ENCODE peak calls at places on chromosomes 12 and 14, in four cellular contexts. L is neural progenitor cell, X is HCT116, U is MM.1S. Y is an unnamed sample.

GRCh38 chr14:69797573-69798338 is 715 bp upstream of the SLC10A1 start:
- DNase-seq in U (no peak), L (no peak), X (no peak), Y (no peak)

GRCh38 chr14:32940066-32940651 is 1.5 kb downstream of the NPAS3 start:
- DNase-seq in L (peak), X (no peak), U (no peak), Y (no peak)

GRCh38 chr12:102740157-102741032 is 176.6 kb downstream of the PAH start:
- DNase-seq in L (peak), U (peak), X (peak), Y (peak)

GRCh38 chr14:63045234-63045611 is at the start of gene KCNH5:
- DNase-seq in L (peak), U (peak), X (no peak), Y (peak)

GRCh38 chr14:67240168-67240932 is 885 bp upstream of the PALS1 start:
- DNase-seq in X (no peak), L (peak), U (peak), Y (peak)

GRCh38 chr14:55356913-55357312 is 54.7 kb downstream of the ATG14 start:
- DNase-seq in X (no peak), L (no peak), U (no peak), Y (peak)

GRCh38 chr12:6927379-6927991 is at the start of gene ATN1:
- DNase-seq in U (no peak), X (no peak), L (peak), Y (peak)

GRCh38 chr12:88420460-88420859 is 159.8 kb downstream of the KITLG start:
- DNase-seq in X (peak), U (no peak), L (no peak), Y (no peak)

GRCh38 chr12:108605000-108605689 is 7.3 kb upstream of the TMEM119 start:
- DNase-seq in L (no peak), U (no peak), X (no peak), Y (no peak)

GRCh38 chr14:41899416-41899815 is 292.7 kb downstream of the LRFN5 start:
- DNase-seq in X (no peak), L (no peak), U (no peak), Y (no peak)

GRCh38 chr12:63915105-63915830 is 70.8 kb downstream of the SRGAP1 start:
- DNase-seq in L (no peak), X (peak), U (no peak), Y (no peak)

GRCh38 chr14:61386173-61386772 is 64.9 kb downstream of the PRKCH start:
- DNase-seq in X (no peak), L (no peak), U (no peak), Y (no peak)

GRCh38 chr12:77796775-77797174 is 33.9 kb upstream of the NAV3 start:
- DNase-seq in L (no peak), X (no peak), U (no peak), Y (no peak)

GRCh38 chr12:69660164-69660863 is 38.8 kb downstream of the BEST3 start:
- DNase-seq in U (no peak), L (no peak), X (no peak), Y (no peak)

GRCh38 chr12:69658203-69658602 is 40.9 kb downstream of the BEST3 start:
- DNase-seq in U (no peak), L (no peak), X (no peak), Y (no peak)

GRCh38 chr12:69661386-69661785 is 37.7 kb downstream of the BEST3 start:
- DNase-seq in U (no peak), L (no peak), X (no peak), Y (no peak)

GRCh38 chr12:69655616-69656336 is 43.3 kb downstream of the BEST3 start:
- DNase-seq in L (no peak), X (no peak), U (no peak), Y (peak)

GRCh38 chr12:69657376-69658137 is 41.5 kb downstream of the BEST3 start:
- DNase-seq in L (no peak), X (no peak), U (no peak), Y (no peak)
- TF ChIP-seq EZH2phosphoT487 in L (no peak), X (no peak), U (no peak), Y (no peak)

DNA sequence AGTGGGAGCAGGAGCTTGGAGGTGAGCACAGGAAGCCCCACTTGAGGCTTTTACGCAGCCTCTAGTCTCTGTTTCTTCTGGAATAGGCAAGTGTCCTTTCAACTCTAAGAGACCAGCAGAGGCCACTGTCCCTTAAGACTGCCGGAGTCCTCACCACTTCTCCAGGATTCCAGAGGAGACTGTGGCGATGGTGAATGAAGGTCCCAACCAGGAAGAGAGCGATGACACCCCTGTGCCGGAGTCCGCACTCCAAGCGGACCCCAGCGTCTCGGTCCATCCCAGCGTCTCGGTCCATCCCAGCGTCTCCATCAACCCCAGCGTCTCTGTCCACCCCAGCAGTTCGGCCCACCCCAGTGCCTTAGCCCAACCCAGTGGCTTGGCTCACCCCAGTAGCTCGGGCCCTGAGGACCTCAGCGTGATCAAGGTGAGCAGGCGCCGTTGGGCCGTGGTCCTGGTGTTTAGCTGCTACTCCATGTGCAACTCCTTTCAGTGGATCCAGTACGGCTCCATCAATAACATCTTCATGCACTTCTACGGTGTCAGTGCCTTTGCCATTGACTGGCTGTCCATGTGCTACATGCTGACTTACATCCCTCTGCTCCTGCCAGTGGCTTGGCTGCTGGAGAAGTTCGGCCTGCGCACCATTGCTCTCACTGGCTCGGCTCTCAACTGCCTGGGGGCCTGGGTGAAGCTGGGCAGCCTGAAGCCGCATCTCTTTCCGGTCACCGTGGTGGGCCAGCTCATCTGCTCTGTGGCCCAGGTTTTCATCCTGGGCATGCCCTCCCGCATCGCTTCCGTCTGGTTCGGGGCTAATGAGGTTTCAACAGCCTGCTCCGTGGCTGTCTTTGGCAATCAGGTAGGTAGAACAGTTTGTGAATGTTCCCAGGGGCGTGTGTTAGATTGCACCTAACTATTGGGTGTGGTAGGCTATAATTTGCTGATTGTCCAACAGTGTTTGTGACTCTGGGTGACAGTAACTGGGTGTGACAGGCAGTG is 664 bp downstream of the FLVCR2 start:
- DNase-seq in X (no peak), L (no peak), U (no peak), Y (peak)
- TF ChIP-seq CTCF in X (no peak), L (peak), U (no peak), Y (peak)

GRCh38 chr14:76375484-76375883 is 453 bp upstream of the ESRRB start:
- DNase-seq in L (no peak), X (peak), U (no peak), Y (no peak)

GRCh38 chr14:76376001-76376404 is at the start of gene ESRRB:
- DNase-seq in L (peak), X (peak), U (no peak), Y (peak)

GRCh38 chr14:76376409-76376877 is 506 bp downstream of the ESRRB start:
- DNase-seq in L (peak), X (no peak), U (no peak), Y (no peak)

GRCh38 chr14:76376878-76377523 is 1.1 kb downstream of the ESRRB start:
- DNase-seq in X (no peak), L (peak), U (no peak), Y (no peak)

GRCh38 chr14:76377675-76378074 is 1.7 kb downstream of the ESRRB start:
- DNase-seq in U (no peak), X (no peak), L (no peak), Y (no peak)
- TF ChIP-seq EZH2 in U (no peak), X (no peak), L (no peak), Y (no peak)

DNA sequence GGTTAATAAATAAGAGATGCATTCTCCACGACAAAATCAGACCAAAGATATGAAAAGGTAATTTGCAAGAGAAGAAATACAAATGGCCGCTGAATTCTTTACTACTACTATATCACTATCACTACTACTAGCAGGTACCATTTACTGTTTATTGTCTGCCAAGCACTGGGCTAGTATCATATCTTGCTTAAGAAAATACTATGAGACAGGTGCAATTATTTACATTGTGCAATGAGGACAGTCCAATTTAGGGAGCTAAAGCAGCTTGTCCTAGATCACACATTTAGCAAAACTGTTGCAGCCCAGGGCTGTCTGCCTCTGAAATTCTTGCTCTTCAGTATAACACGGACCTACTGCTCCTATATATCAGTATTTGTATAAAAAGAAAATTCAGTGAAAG is 52.8 kb downstream of the CRADD start:
- DNase-seq in U (no peak), L (no peak), X (no peak), Y (no peak)
- TF ChIP-seq EZH2phosphoT487 in U (no peak), L (no peak), X (no peak), Y (no peak)

GRCh38 chr12:54159140-54159539 is 29.6 kb downstream of the SMUG1 start:
- DNase-seq in X (peak), L (peak), U (peak), Y (peak)
- TF ChIP-seq CTCF in X (peak), L (peak), U (peak), Y (no peak)

Y was measured in hepatocyte.